ENCODE peak calls at places on chromosomes 3 and 15, in six cellular contexts. One of them, this sample, is unnamed.

GRCh38 chr3:42830437-42831320 is 21.4 kb downstream of the ACKR2 start:
- DNase-seq in T-helper 17 cell: no peak
- DNase-seq in fibroblast of the aortic adventitia: peak
- DNase-seq in DMS153: no peak
- DNase-seq in NCI-H1092 treated with DMSO at 0.1 percent for 48 hours: peak
- DNase-seq in NCI-H460: no peak
- DNase-seq in this sample: peak

GRCh38 chr3:134242649-134243637 is 7.7 kb downstream of the RYK start:
- DNase-seq in T-helper 17 cell: no peak
- DNase-seq in NCI-H1092 treated with DMSO at 0.1 percent for 48 hours: no peak
- DNase-seq in DMS153: no peak
- DNase-seq in fibroblast of the aortic adventitia: peak
- DNase-seq in NCI-H460: no peak
- DNase-seq in this sample: peak

GRCh38 chr15:65374831-65375401 is 2.9 kb downstream of the IGDCC3 start:
- DNase-seq in DMS153: no peak
- DNase-seq in NCI-H460: no peak
- DNase-seq in fibroblast of the aortic adventitia: no peak
- DNase-seq in T-helper 17 cell: no peak
- DNase-seq in NCI-H1092 treated with DMSO at 0.1 percent for 48 hours: no peak
- DNase-seq in this sample: no peak

GRCh38 chr3:157066335-157067071 is 93.4 kb downstream of the CCNL1 start:
- DNase-seq in NCI-H1092 treated with DMSO at 0.1 percent for 48 hours: no peak
- DNase-seq in DMS153: no peak
- DNase-seq in NCI-H460: no peak
- DNase-seq in fibroblast of the aortic adventitia: peak
- DNase-seq in T-helper 17 cell: no peak
- DNase-seq in this sample: no peak

GRCh38 chr3:177781686-177782161 is 584.4 kb upstream of the TBL1XR1 start:
- DNase-seq in NCI-H460: no peak
- DNase-seq in NCI-H1092 treated with DMSO at 0.1 percent for 48 hours: no peak
- DNase-seq in fibroblast of the aortic adventitia: peak
- DNase-seq in T-helper 17 cell: no peak
- DNase-seq in DMS153: no peak
- DNase-seq in this sample: no peak

GRCh38 chr3:141294848-141295247 is 63.2 kb downstream of the PXYLP1 start:
- DNase-seq in fibroblast of the aortic adventitia: peak
- DNase-seq in NCI-H1092 treated with DMSO at 0.1 percent for 48 hours: no peak
- DNase-seq in DMS153: no peak
- DNase-seq in T-helper 17 cell: no peak
- DNase-seq in NCI-H460: no peak
- DNase-seq in this sample: no peak

GRCh38 chr3:195221015-195221853 is 49.7 kb downstream of the XXYLT1 start:
- DNase-seq in NCI-H1092 treated with DMSO at 0.1 percent for 48 hours: no peak
- DNase-seq in NCI-H460: no peak
- DNase-seq in DMS153: no peak
- DNase-seq in T-helper 17 cell: no peak
- DNase-seq in fibroblast of the aortic adventitia: peak
- DNase-seq in this sample: no peak

GRCh38 chr3:52606373-52607085 is 70.1 kb downstream of the UQCC5 start:
- DNase-seq in DMS153: peak
- DNase-seq in T-helper 17 cell: no peak
- DNase-seq in NCI-H1092 treated with DMSO at 0.1 percent for 48 hours: peak
- DNase-seq in fibroblast of the aortic adventitia: peak
- DNase-seq in NCI-H460: peak
- DNase-seq in this sample: peak

GRCh38 chr3:196207833-196208607 is 3.2 kb downstream of the ZDHHC19 start:
- DNase-seq in T-helper 17 cell: peak
- DNase-seq in fibroblast of the aortic adventitia: no peak
- DNase-seq in DMS153: no peak
- DNase-seq in NCI-H1092 treated with DMSO at 0.1 percent for 48 hours: no peak
- DNase-seq in NCI-H460: no peak
- DNase-seq in this sample: peak

GRCh38 chr15:84143753-84144314 is 91.7 kb upstream of the GOLGA6L4 start:
- DNase-seq in fibroblast of the aortic adventitia: no peak
- DNase-seq in NCI-H1092 treated with DMSO at 0.1 percent for 48 hours: no peak
- DNase-seq in DMS153: no peak
- DNase-seq in NCI-H460: no peak
- DNase-seq in T-helper 17 cell: no peak
- DNase-seq in this sample: no peak

GRCh38 chr3:87076951-87077350 is 86.0 kb upstream of the VGLL3 start:
- DNase-seq in NCI-H1092 treated with DMSO at 0.1 percent for 48 hours: no peak
- DNase-seq in DMS153: no peak
- DNase-seq in T-helper 17 cell: no peak
- DNase-seq in NCI-H460: no peak
- DNase-seq in fibroblast of the aortic adventitia: peak
- DNase-seq in this sample: peak

GRCh38 chr15:80916056-80916455 is 73.6 kb downstream of the MESD start:
- DNase-seq in NCI-H460: no peak
- DNase-seq in DMS153: no peak
- DNase-seq in NCI-H1092 treated with DMSO at 0.1 percent for 48 hours: no peak
- DNase-seq in fibroblast of the aortic adventitia: no peak
- DNase-seq in T-helper 17 cell: no peak
- DNase-seq in this sample: no peak

GRCh38 chr3:58679451-58679850 is 12.9 kb upstream of the FAM3D start:
- DNase-seq in NCI-H460: no peak
- DNase-seq in fibroblast of the aortic adventitia: no peak
- DNase-seq in T-helper 17 cell: no peak
- DNase-seq in DMS153: no peak
- DNase-seq in NCI-H1092 treated with DMSO at 0.1 percent for 48 hours: no peak
- DNase-seq in this sample: no peak

GRCh38 chr3:189945935-189946709 is 174.6 kb downstream of the P3H2 start:
- DNase-seq in fibroblast of the aortic adventitia: no peak
- DNase-seq in NCI-H460: no peak
- DNase-seq in T-helper 17 cell: no peak
- DNase-seq in NCI-H1092 treated with DMSO at 0.1 percent for 48 hours: no peak
- DNase-seq in DMS153: no peak
- DNase-seq in this sample: no peak